ENCODE peak calls at places on chromosomes 7 and 10, in nine cellular contexts. Z is fibroblast of lung, O is right lobe of liver, B is endothelial cell of umbilical vein, K is spleen, Y is left ventricle myocardium inferior, R is A549, H is lung, P is upper lobe of right lung. S is an unnamed sample. For H3K4me1, the result is how much of the 10 kb centered on the place peaks cover.

GRCh38 chr10:85544956-85545355 is 821.6 kb downstream of the GRID1 start:
- DNase-seq in O (no peak), Z (no peak), P (no peak), R (no peak), K (no peak), Y (no peak), H (no peak), B (no peak), S (no peak)

GRCh38 chr7:112603673-112604072 is 122.9 kb downstream of the LSMEM1 start:
- DNase-seq in Z (no peak), H (no peak), R (no peak), P (no peak), B (no peak), O (no peak), K (no peak), Y (no peak), S (no peak)

GRCh38 chr10:114470956-114471905 is 66.9 kb upstream of the AFAP1L2 start:
- DNase-seq in B (peak), K (peak), Y (peak), P (peak), O (peak), R (peak), H (peak), Z (peak), S (no peak)

GRCh38 chr10:100816671-100817070 is 71.3 kb downstream of the PAX2 start:
- DNase-seq in O (no peak), H (no peak), R (no peak), P (no peak), K (no peak), Y (no peak), Z (no peak), B (no peak), S (no peak)

GRCh38 chr10:109963439-109963838 is 40.1 kb upstream of the XPNPEP1 start:
- DNase-seq in R (no peak), Z (no peak), B (no peak), H (no peak), P (no peak), Y (no peak), O (no peak), K (no peak), S (no peak)

GRCh38 chr10:127207081-127207480 is 10.7 kb upstream of the INSYN2A start:
- DNase-seq in Y (no peak), K (no peak), B (no peak), Z (no peak), R (no peak), P (no peak), O (no peak), H (no peak), S (no peak)

GRCh38 chr10:109780997-109781396 is 142.3 kb downstream of the XPNPEP1 start:
- DNase-seq in Z (no peak), B (no peak), P (no peak), K (no peak), O (no peak), Y (no peak), H (no peak), R (no peak), S (no peak)

GRCh38 chr7:94431620-94432295 is 37.1 kb downstream of the COL1A2 start:
- DNase-seq in Z (peak), B (no peak), P (no peak), H (no peak), R (no peak), O (no peak), K (no peak), Y (no peak), S (no peak)

GRCh38 chr10:89163265-89163995 is 43.7 kb downstream of the CH25H start:
- DNase-seq in O (peak), P (no peak), B (no peak), Y (peak), H (peak), Z (no peak), R (no peak), K (peak), S (no peak)

GRCh38 chr7:52085610-52086009 is 769.0 kb upstream of the COBL start:
- DNase-seq in H (no peak), B (no peak), P (no peak), R (no peak), Z (no peak), O (no peak), K (no peak), Y (no peak), S (no peak)

GRCh38 chr7:152910545-152911013 is 151.0 kb downstream of the ACTR3B start:
- DNase-seq in R (no peak), H (no peak), Y (no peak), O (no peak), K (no peak), P (no peak), B (no peak), Z (no peak), S (no peak)

DNA sequence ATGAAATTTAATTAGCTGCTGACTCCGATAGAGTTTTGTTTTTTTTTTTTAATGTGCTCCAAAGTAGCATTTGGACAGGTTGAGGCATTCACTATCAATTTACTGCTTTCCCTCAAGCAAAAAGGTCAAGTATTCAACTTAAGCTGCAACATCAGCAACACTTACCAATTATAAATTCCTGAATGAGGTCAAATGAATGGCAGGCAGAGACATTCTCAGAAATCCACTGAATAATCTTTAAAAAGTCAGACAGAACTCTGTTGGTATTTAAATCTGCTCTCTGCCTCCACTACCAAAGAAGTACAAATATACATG is 62.8 kb downstream of the GSAP start:
- DNase-seq in O (no peak), Z (peak), H (no peak), K (no peak), Y (no peak), P (no peak), B (no peak), R (no peak), S (no peak)
- H3K4me3 ChIP-seq in O (no peak), Z (no peak), H (no peak), K (no peak), Y (no peak), P (no peak), B (no peak), R (no peak), S (no peak)

GRCh38 chr7:156920076-156920475 is 27.1 kb upstream of the LMBR1 start:
- DNase-seq in O (no peak), H (no peak), K (peak), B (no peak), Y (no peak), R (no peak), Z (no peak), P (peak), S (no peak)

GRCh38 chr7:156918642-156919041 is 25.7 kb upstream of the LMBR1 start:
- DNase-seq in H (no peak), B (no peak), R (no peak), P (no peak), K (no peak), Z (no peak), O (no peak), Y (no peak), S (no peak)

DNA sequence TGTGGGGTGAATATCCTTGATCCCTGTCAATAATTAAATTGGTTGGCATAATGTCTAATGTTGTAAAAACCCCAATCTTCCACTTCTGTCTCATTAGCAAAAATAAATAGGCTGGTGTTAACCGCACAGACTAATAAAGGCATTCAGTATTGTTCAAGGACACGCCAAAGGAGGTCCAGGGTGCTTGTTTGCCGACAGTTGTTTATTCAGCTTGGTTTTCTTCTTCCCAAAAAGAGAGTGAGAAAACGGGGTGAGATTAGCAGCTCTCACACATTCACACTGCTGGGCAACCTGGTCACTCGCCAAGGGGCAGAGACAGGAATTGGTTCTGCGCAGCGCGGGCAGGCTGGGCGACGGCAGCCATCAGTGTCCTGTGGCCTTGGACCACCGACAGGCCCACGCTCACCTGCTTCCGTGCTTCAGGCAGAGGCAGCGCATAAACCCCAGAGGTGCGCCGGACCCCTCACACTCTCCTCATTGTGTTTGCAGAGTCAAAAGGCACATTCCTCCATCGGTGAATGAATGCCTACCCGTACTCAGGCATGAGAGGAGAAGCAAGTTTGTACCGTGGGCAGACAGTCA is 26.2 kb upstream of the LMBR1 start:
- DNase-seq in Z (no peak), P (peak), B (no peak), R (no peak), O (no peak), K (peak), H (no peak), Y (no peak), S (no peak)
- H3K4me1 ChIP-seq in Z (under half), P (under half), B (under half), R (under half), O (under half), K (under half), H (under half), Y (under half), S (under half)

DNA sequence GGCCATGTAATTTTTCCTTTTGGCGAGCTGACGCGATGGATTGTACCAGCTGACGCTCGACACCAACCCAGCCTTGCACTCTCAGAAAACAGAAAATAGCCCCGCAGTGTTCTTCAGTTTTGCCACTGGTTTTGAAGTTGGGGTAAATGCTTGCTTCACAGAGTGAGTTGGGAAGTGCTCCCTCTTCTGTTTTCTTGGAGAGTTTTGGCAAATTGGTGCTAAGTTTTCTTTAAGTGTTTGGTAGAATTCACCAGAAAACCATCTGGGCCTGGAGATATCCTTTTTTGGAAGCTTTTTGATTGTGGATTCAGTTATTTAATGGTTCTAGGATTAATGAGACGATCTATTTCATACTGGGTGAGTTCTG is 252.8 kb downstream of the ELFN1 start:
- DNase-seq in H (no peak), Z (no peak), B (no peak), R (no peak), O (no peak), P (no peak), Y (no peak), K (no peak), S (no peak)
- TF ChIP-seq CTCF in H (no peak), Z (no peak), B (no peak), R (no peak), O (no peak), P (no peak), Y (no peak), K (no peak), S (no peak)

GRCh38 chr10:99328579-99329237 is 448 bp upstream of the CNNM1 start:
- DNase-seq in B (no peak), O (no peak), P (no peak), Z (no peak), R (peak), Y (no peak), K (no peak), H (no peak), S (no peak)
- H3K4me3 ChIP-seq in B (no peak), O (peak), P (peak), Z (peak), R (peak), Y (peak), K (peak), H (no peak), S (peak)

GRCh38 chr10:112813866-112814596 is 136.0 kb upstream of the TCF7L2 start:
- DNase-seq in K (no peak), Z (no peak), B (no peak), H (no peak), P (no peak), O (no peak), Y (no peak), R (no peak), S (no peak)

GRCh38 chr10:112815238-112816032 is 134.6 kb upstream of the TCF7L2 start:
- DNase-seq in H (no peak), P (no peak), Z (peak), O (no peak), K (no peak), B (peak), R (no peak), Y (no peak), S (no peak)

GRCh38 chr10:112812571-112812970 is 137.5 kb upstream of the TCF7L2 start:
- DNase-seq in Y (no peak), B (no peak), Z (no peak), H (no peak), O (peak), K (no peak), P (no peak), R (no peak), S (no peak)

GRCh38 chr10:112810651-112811215 is 139.3 kb upstream of the TCF7L2 start:
- DNase-seq in B (no peak), R (no peak), Y (no peak), H (no peak), P (no peak), O (peak), Z (peak), K (no peak), S (no peak)

GRCh38 chr10:112811741-112812551 is 138.1 kb upstream of the TCF7L2 start:
- DNase-seq in K (no peak), H (peak), Z (peak), R (peak), O (peak), B (peak), P (peak), Y (no peak), S (no peak)
- H3K4me1 ChIP-seq in K (under half), H (under half), Z (under half), R (under half), O (under half), B (under half), P (under half), Y (under half), S (under half)

GRCh38 chr7:5206686-5207085 is 16.7 kb downstream of the WIPI2 start:
- DNase-seq in H (no peak), Y (no peak), R (no peak), O (no peak), Z (no peak), B (no peak), K (peak), P (peak), S (no peak)
- TF ChIP-seq CTCF in H (no peak), Y (no peak), R (no peak), O (no peak), Z (no peak), B (no peak), K (no peak), P (no peak), S (no peak)

GRCh38 chr7:50309130-50309478 is 4.6 kb downstream of the IKZF1 start:
- DNase-seq in K (no peak), Z (no peak), Y (no peak), P (no peak), R (no peak), O (no peak), H (no peak), B (no peak), S (no peak)

GRCh38 chr7:50308301-50309129 is 4.0 kb downstream of the IKZF1 start:
- DNase-seq in B (no peak), P (no peak), Z (no peak), H (no peak), Y (no peak), K (no peak), O (no peak), R (no peak), S (no peak)

GRCh38 chr7:50307368-50308012 is 3.0 kb downstream of the IKZF1 start:
- DNase-seq in Z (no peak), B (no peak), K (peak), O (no peak), R (no peak), Y (no peak), H (no peak), P (no peak), S (no peak)

GRCh38 chr7:50310361-50310760 is 5.8 kb downstream of the IKZF1 start:
- DNase-seq in Z (no peak), O (no peak), Y (no peak), H (no peak), K (no peak), P (no peak), R (no peak), B (no peak), S (no peak)

GRCh38 chr7:50309736-50310135 is 5.2 kb downstream of the IKZF1 start:
- DNase-seq in B (no peak), Y (no peak), P (no peak), H (no peak), Z (no peak), O (no peak), R (no peak), K (no peak), S (no peak)
- H3K4me3 ChIP-seq in B (no peak), Y (no peak), P (peak), H (no peak), Z (no peak), O (no peak), R (no peak), K (peak), S (peak)